ENCODE peak calls at places on chromosomes 16 and 17, in nine cellular contexts. One of them, this sample, is unnamed.

GRCh38 chr16:84844049-84844350 is 24.2 kb downstream of the CRISPLD2 start:
- DNase-seq in heart left ventricle: peak
- DNase-seq in NCI-H460: no peak
- DNase-seq in left kidney: no peak
- DNase-seq in HCT116: no peak
- DNase-seq in T-cell: no peak
- DNase-seq in stimulated activated CD4-positive, alpha-beta T cell treated with anti-CD3 and anti-CD28 coated beads, Interleukin-1b, Interleukin-23, amount 100 ng/mL, for 1 hour: no peak
- DNase-seq in mammary epithelial cell: no peak
- DNase-seq in amygdala: no peak
- DNase-seq in this sample: no peak

GRCh38 chr16:13041646-13042045 is 140.2 kb downstream of the SHISA9 start:
- DNase-seq in heart left ventricle: no peak
- DNase-seq in NCI-H460: no peak
- DNase-seq in left kidney: no peak
- DNase-seq in HCT116: no peak
- DNase-seq in T-cell: no peak
- DNase-seq in stimulated activated CD4-positive, alpha-beta T cell treated with anti-CD3 and anti-CD28 coated beads, Interleukin-1b, Interleukin-23, amount 100 ng/mL, for 1 hour: no peak
- DNase-seq in mammary epithelial cell: no peak
- DNase-seq in amygdala: no peak
- DNase-seq in this sample: no peak

GRCh38 chr17:64615025-64615677 is 47.0 kb downstream of the SMURF2 start:
- DNase-seq in heart left ventricle: no peak
- DNase-seq in NCI-H460: no peak
- DNase-seq in left kidney: peak
- DNase-seq in HCT116: no peak
- DNase-seq in T-cell: no peak
- DNase-seq in stimulated activated CD4-positive, alpha-beta T cell treated with anti-CD3 and anti-CD28 coated beads, Interleukin-1b, Interleukin-23, amount 100 ng/mL, for 1 hour: no peak
- DNase-seq in mammary epithelial cell: peak
- DNase-seq in amygdala: no peak
- DNase-seq in this sample: no peak

GRCh38 chr17:73663614-73664013 is 19.4 kb upstream of the SDK2 start:
- DNase-seq in heart left ventricle: no peak
- DNase-seq in NCI-H460: no peak
- DNase-seq in left kidney: no peak
- DNase-seq in HCT116: no peak
- DNase-seq in T-cell: no peak
- DNase-seq in stimulated activated CD4-positive, alpha-beta T cell treated with anti-CD3 and anti-CD28 coated beads, Interleukin-1b, Interleukin-23, amount 100 ng/mL, for 1 hour: no peak
- DNase-seq in mammary epithelial cell: no peak
- DNase-seq in amygdala: no peak
- DNase-seq in this sample: no peak

GRCh38 chr17:74373838-74374606 is 6.7 kb downstream of the GPR142 start:
- DNase-seq in heart left ventricle: peak
- DNase-seq in NCI-H460: no peak
- DNase-seq in left kidney: peak
- DNase-seq in HCT116: no peak
- DNase-seq in T-cell: no peak
- DNase-seq in stimulated activated CD4-positive, alpha-beta T cell treated with anti-CD3 and anti-CD28 coated beads, Interleukin-1b, Interleukin-23, amount 100 ng/mL, for 1 hour: no peak
- DNase-seq in mammary epithelial cell: no peak
- DNase-seq in amygdala: peak
- DNase-seq in this sample: no peak

GRCh38 chr16:70692481-70693203 is 6.8 kb upstream of the MTSS2 start:
- DNase-seq in heart left ventricle: peak
- DNase-seq in NCI-H460: no peak
- DNase-seq in left kidney: peak
- DNase-seq in HCT116: no peak
- DNase-seq in T-cell: no peak
- DNase-seq in stimulated activated CD4-positive, alpha-beta T cell treated with anti-CD3 and anti-CD28 coated beads, Interleukin-1b, Interleukin-23, amount 100 ng/mL, for 1 hour: no peak
- DNase-seq in mammary epithelial cell: no peak
- DNase-seq in amygdala: no peak
- DNase-seq in this sample: no peak

GRCh38 chr17:32523827-32524552 is 37.2 kb downstream of the CDK5R1 start:
- DNase-seq in heart left ventricle: no peak
- DNase-seq in NCI-H460: no peak
- DNase-seq in left kidney: no peak
- DNase-seq in HCT116: no peak
- DNase-seq in T-cell: no peak
- DNase-seq in stimulated activated CD4-positive, alpha-beta T cell treated with anti-CD3 and anti-CD28 coated beads, Interleukin-1b, Interleukin-23, amount 100 ng/mL, for 1 hour: no peak
- DNase-seq in mammary epithelial cell: no peak
- DNase-seq in amygdala: no peak
- DNase-seq in this sample: no peak

GRCh38 chr17:66580601-66581385 is 254.1 kb upstream of the CACNG5 start:
- DNase-seq in heart left ventricle: peak
- DNase-seq in NCI-H460: no peak
- DNase-seq in left kidney: peak
- DNase-seq in HCT116: no peak
- DNase-seq in T-cell: no peak
- DNase-seq in stimulated activated CD4-positive, alpha-beta T cell treated with anti-CD3 and anti-CD28 coated beads, Interleukin-1b, Interleukin-23, amount 100 ng/mL, for 1 hour: no peak
- DNase-seq in mammary epithelial cell: no peak
- DNase-seq in amygdala: no peak
- DNase-seq in this sample: no peak

GRCh38 chr16:25126820-25127232 is 15.3 kb downstream of the LCMT1 start:
- DNase-seq in heart left ventricle: no peak
- DNase-seq in NCI-H460: no peak
- DNase-seq in left kidney: peak
- DNase-seq in HCT116: no peak
- DNase-seq in T-cell: no peak
- DNase-seq in stimulated activated CD4-positive, alpha-beta T cell treated with anti-CD3 and anti-CD28 coated beads, Interleukin-1b, Interleukin-23, amount 100 ng/mL, for 1 hour: no peak
- DNase-seq in mammary epithelial cell: peak
- DNase-seq in amygdala: no peak
- DNase-seq in this sample: no peak

GRCh38 chr16:67993207-67994036 is 5.9 kb downstream of the DPEP2 start:
- DNase-seq in heart left ventricle: peak
- DNase-seq in NCI-H460: peak
- DNase-seq in left kidney: peak
- DNase-seq in HCT116: peak
- DNase-seq in T-cell: peak
- DNase-seq in stimulated activated CD4-positive, alpha-beta T cell treated with anti-CD3 and anti-CD28 coated beads, Interleukin-1b, Interleukin-23, amount 100 ng/mL, for 1 hour: peak
- DNase-seq in mammary epithelial cell: peak
- DNase-seq in amygdala: no peak
- DNase-seq in this sample: no peak

GRCh38 chr16:23110257-23110899 is 38.9 kb downstream of the USP31 start:
- DNase-seq in heart left ventricle: no peak
- DNase-seq in NCI-H460: no peak
- DNase-seq in left kidney: no peak
- DNase-seq in HCT116: no peak
- DNase-seq in T-cell: no peak
- DNase-seq in stimulated activated CD4-positive, alpha-beta T cell treated with anti-CD3 and anti-CD28 coated beads, Interleukin-1b, Interleukin-23, amount 100 ng/mL, for 1 hour: no peak
- DNase-seq in mammary epithelial cell: peak
- DNase-seq in amygdala: no peak
- DNase-seq in this sample: no peak

GRCh38 chr16:1426734-1427451 is 4.0 kb upstream of the PERCC1 start:
- DNase-seq in heart left ventricle: no peak
- DNase-seq in NCI-H460: no peak
- DNase-seq in left kidney: peak
- DNase-seq in HCT116: no peak
- DNase-seq in T-cell: no peak
- DNase-seq in stimulated activated CD4-positive, alpha-beta T cell treated with anti-CD3 and anti-CD28 coated beads, Interleukin-1b, Interleukin-23, amount 100 ng/mL, for 1 hour: no peak
- DNase-seq in mammary epithelial cell: no peak
- DNase-seq in amygdala: no peak
- DNase-seq in this sample: no peak

GRCh38 chr16:67873435-67874146 is 739 bp downstream of the EDC4 start:
- DNase-seq in heart left ventricle: no peak
- DNase-seq in NCI-H460: no peak
- DNase-seq in left kidney: peak
- DNase-seq in HCT116: no peak
- DNase-seq in T-cell: no peak
- DNase-seq in stimulated activated CD4-positive, alpha-beta T cell treated with anti-CD3 and anti-CD28 coated beads, Interleukin-1b, Interleukin-23, amount 100 ng/mL, for 1 hour: no peak
- DNase-seq in mammary epithelial cell: peak
- DNase-seq in amygdala: no peak
- DNase-seq in this sample: no peak

GRCh38 chr16:4924593-4925378 is 12.2 kb downstream of the PPL start:
- DNase-seq in heart left ventricle: no peak
- DNase-seq in NCI-H460: no peak
- DNase-seq in left kidney: peak
- DNase-seq in HCT116: no peak
- DNase-seq in T-cell: no peak
- DNase-seq in stimulated activated CD4-positive, alpha-beta T cell treated with anti-CD3 and anti-CD28 coated beads, Interleukin-1b, Interleukin-23, amount 100 ng/mL, for 1 hour: no peak
- DNase-seq in mammary epithelial cell: peak
- DNase-seq in amygdala: no peak
- DNase-seq in this sample: peak

GRCh38 chr17:6940186-6940649 is 55.6 kb upstream of the ALOX12 start:
- DNase-seq in heart left ventricle: no peak
- DNase-seq in NCI-H460: no peak
- DNase-seq in left kidney: no peak
- DNase-seq in HCT116: no peak
- DNase-seq in T-cell: no peak
- DNase-seq in stimulated activated CD4-positive, alpha-beta T cell treated with anti-CD3 and anti-CD28 coated beads, Interleukin-1b, Interleukin-23, amount 100 ng/mL, for 1 hour: no peak
- DNase-seq in mammary epithelial cell: no peak
- DNase-seq in amygdala: no peak
- DNase-seq in this sample: no peak

GRCh38 chr16:51095114-51095872 is 55.8 kb downstream of the SALL1 start:
- DNase-seq in heart left ventricle: no peak
- DNase-seq in NCI-H460: no peak
- DNase-seq in left kidney: peak
- DNase-seq in HCT116: no peak
- DNase-seq in T-cell: no peak
- DNase-seq in stimulated activated CD4-positive, alpha-beta T cell treated with anti-CD3 and anti-CD28 coated beads, Interleukin-1b, Interleukin-23, amount 100 ng/mL, for 1 hour: no peak
- DNase-seq in mammary epithelial cell: no peak
- DNase-seq in amygdala: no peak
- DNase-seq in this sample: no peak

GRCh38 chr16:65782537-65783290 is 583.8 kb upstream of the CDH5 start:
- DNase-seq in heart left ventricle: no peak
- DNase-seq in NCI-H460: no peak
- DNase-seq in left kidney: no peak
- DNase-seq in HCT116: no peak
- DNase-seq in T-cell: no peak
- DNase-seq in stimulated activated CD4-positive, alpha-beta T cell treated with anti-CD3 and anti-CD28 coated beads, Interleukin-1b, Interleukin-23, amount 100 ng/mL, for 1 hour: no peak
- DNase-seq in mammary epithelial cell: peak
- DNase-seq in amygdala: no peak
- DNase-seq in this sample: no peak

GRCh38 chr17:80236911-80237310 is 16.7 kb downstream of the SLC26A11 start:
- DNase-seq in heart left ventricle: no peak
- DNase-seq in NCI-H460: no peak
- DNase-seq in left kidney: no peak
- DNase-seq in HCT116: no peak
- DNase-seq in T-cell: no peak
- DNase-seq in stimulated activated CD4-positive, alpha-beta T cell treated with anti-CD3 and anti-CD28 coated beads, Interleukin-1b, Interleukin-23, amount 100 ng/mL, for 1 hour: no peak
- DNase-seq in mammary epithelial cell: no peak
- DNase-seq in amygdala: no peak
- DNase-seq in this sample: no peak

GRCh38 chr17:47204722-47205418 is 4.3 kb upstream of the MYL4 start:
- DNase-seq in heart left ventricle: peak
- DNase-seq in NCI-H460: no peak
- DNase-seq in left kidney: peak
- DNase-seq in HCT116: no peak
- DNase-seq in T-cell: no peak
- DNase-seq in stimulated activated CD4-positive, alpha-beta T cell treated with anti-CD3 and anti-CD28 coated beads, Interleukin-1b, Interleukin-23, amount 100 ng/mL, for 1 hour: no peak
- DNase-seq in mammary epithelial cell: peak
- DNase-seq in amygdala: no peak
- DNase-seq in this sample: no peak

GRCh38 chr16:7946142-7946541 is 613.5 kb downstream of the RBFOX1 start:
- DNase-seq in heart left ventricle: no peak
- DNase-seq in NCI-H460: no peak
- DNase-seq in left kidney: no peak
- DNase-seq in HCT116: no peak
- DNase-seq in T-cell: no peak
- DNase-seq in stimulated activated CD4-positive, alpha-beta T cell treated with anti-CD3 and anti-CD28 coated beads, Interleukin-1b, Interleukin-23, amount 100 ng/mL, for 1 hour: no peak
- DNase-seq in mammary epithelial cell: no peak
- DNase-seq in amygdala: no peak
- DNase-seq in this sample: no peak

GRCh38 chr16:26195225-26195624 is 503.5 kb downstream of the HS3ST4 start:
- DNase-seq in heart left ventricle: no peak
- DNase-seq in NCI-H460: no peak
- DNase-seq in left kidney: peak
- DNase-seq in HCT116: no peak
- DNase-seq in T-cell: no peak
- DNase-seq in stimulated activated CD4-positive, alpha-beta T cell treated with anti-CD3 and anti-CD28 coated beads, Interleukin-1b, Interleukin-23, amount 100 ng/mL, for 1 hour: no peak
- DNase-seq in mammary epithelial cell: no peak
- DNase-seq in amygdala: no peak
- DNase-seq in this sample: no peak

GRCh38 chr16:80742331-80742730 is 62.1 kb downstream of the CDYL2 start:
- DNase-seq in heart left ventricle: no peak
- DNase-seq in NCI-H460: no peak
- DNase-seq in left kidney: no peak
- DNase-seq in HCT116: no peak
- DNase-seq in T-cell: no peak
- DNase-seq in stimulated activated CD4-positive, alpha-beta T cell treated with anti-CD3 and anti-CD28 coated beads, Interleukin-1b, Interleukin-23, amount 100 ng/mL, for 1 hour: no peak
- DNase-seq in mammary epithelial cell: no peak
- DNase-seq in amygdala: no peak
- DNase-seq in this sample: no peak